ENCODE peak calls at places on chromosome 7, in seven cellular contexts. One of them, this sample, is unnamed.

GRCh38 chr7:74059681-74060588 is 23.7 kb upstream of the LIMK1 start:
- DNase-seq in bronchial epithelial cell: peak
- DNase-seq in posterior cingulate gyrus: peak
- DNase-seq in HEK293T: no peak
- DNase-seq in Ammon's horn: no peak
- DNase-seq in tibial artery: no peak
- DNase-seq in left cardiac atrium: no peak
- DNase-seq in this sample: no peak

GRCh38 chr7:133207687-133208086 is 45.2 kb upstream of the EXOC4 start:
- DNase-seq in bronchial epithelial cell: no peak
- DNase-seq in posterior cingulate gyrus: no peak
- DNase-seq in HEK293T: no peak
- DNase-seq in Ammon's horn: no peak
- DNase-seq in tibial artery: no peak
- DNase-seq in left cardiac atrium: no peak
- DNase-seq in this sample: no peak

GRCh38 chr7:51278797-51279196 is 37.8 kb downstream of the COBL start:
- DNase-seq in bronchial epithelial cell: no peak
- DNase-seq in posterior cingulate gyrus: no peak
- DNase-seq in HEK293T: no peak
- DNase-seq in Ammon's horn: peak
- DNase-seq in tibial artery: no peak
- DNase-seq in left cardiac atrium: no peak
- DNase-seq in this sample: peak

GRCh38 chr7:55104707-55105433 is 86.1 kb downstream of the EGFR start:
- DNase-seq in bronchial epithelial cell: no peak
- DNase-seq in posterior cingulate gyrus: no peak
- DNase-seq in HEK293T: no peak
- DNase-seq in Ammon's horn: no peak
- DNase-seq in tibial artery: no peak
- DNase-seq in left cardiac atrium: no peak
- DNase-seq in this sample: no peak

GRCh38 chr7:16484453-16485158 is 19.1 kb upstream of the SOSTDC1 start:
- DNase-seq in bronchial epithelial cell: peak
- DNase-seq in posterior cingulate gyrus: no peak
- DNase-seq in HEK293T: peak
- DNase-seq in Ammon's horn: no peak
- DNase-seq in tibial artery: no peak
- DNase-seq in left cardiac atrium: no peak
- DNase-seq in this sample: no peak

GRCh38 chr7:37109853-37110252 is 338.8 kb downstream of the ELMO1 start:
- DNase-seq in bronchial epithelial cell: no peak
- DNase-seq in posterior cingulate gyrus: no peak
- DNase-seq in HEK293T: no peak
- DNase-seq in Ammon's horn: no peak
- DNase-seq in tibial artery: no peak
- DNase-seq in left cardiac atrium: no peak
- DNase-seq in this sample: no peak

GRCh38 chr7:98970031-98970615 is 91.8 kb downstream of the TRRAP start:
- DNase-seq in bronchial epithelial cell: no peak
- DNase-seq in posterior cingulate gyrus: no peak
- DNase-seq in HEK293T: no peak
- DNase-seq in Ammon's horn: no peak
- DNase-seq in tibial artery: no peak
- DNase-seq in left cardiac atrium: no peak
- DNase-seq in this sample: no peak

GRCh38 chr7:139004321-139005075 is 23.3 kb upstream of the KIAA1549 start:
- DNase-seq in bronchial epithelial cell: no peak
- DNase-seq in posterior cingulate gyrus: no peak
- DNase-seq in HEK293T: no peak
- DNase-seq in Ammon's horn: no peak
- DNase-seq in tibial artery: no peak
- DNase-seq in left cardiac atrium: no peak
- DNase-seq in this sample: no peak

GRCh38 chr7:102073931-102074880 is 212.5 kb upstream of the SH2B2 start:
- DNase-seq in bronchial epithelial cell: no peak
- DNase-seq in posterior cingulate gyrus: no peak
- DNase-seq in HEK293T: no peak
- DNase-seq in Ammon's horn: no peak
- DNase-seq in tibial artery: no peak
- DNase-seq in left cardiac atrium: no peak
- DNase-seq in this sample: no peak

GRCh38 chr7:151494569-151495284 is 25.0 kb downstream of the RHEB start:
- DNase-seq in bronchial epithelial cell: no peak
- DNase-seq in posterior cingulate gyrus: no peak
- DNase-seq in HEK293T: no peak
- DNase-seq in Ammon's horn: no peak
- DNase-seq in tibial artery: no peak
- DNase-seq in left cardiac atrium: no peak
- DNase-seq in this sample: no peak

This sample was measured in psoas muscle.